ENCODE peak calls at places on chromosomes 5 and 9, in five cellular contexts. G is RCC 7860, T is KG1, R is MM.1S, X is heart left ventricle. S is an unnamed sample.

GRCh38 chr5:32190094-32190493 is 16.0 kb upstream of the GOLPH3 start:
- DNase-seq in X (no peak), T (no peak), G (no peak), R (no peak), S (no peak)

GRCh38 chr5:108259306-108259705 is 122.6 kb downstream of the FBXL17 start:
- DNase-seq in T (no peak), G (no peak), R (no peak), X (no peak), S (no peak)

GRCh38 chr9:122806661-122807060 is 6.7 kb downstream of the OR1K1 start:
- DNase-seq in G (no peak), T (no peak), R (no peak), X (no peak), S (no peak)

GRCh38 chr5:138655530-138656245 is 80.5 kb upstream of the HSPA9 start:
- DNase-seq in T (no peak), R (no peak), X (no peak), G (no peak), S (no peak)

GRCh38 chr5:112342364-112342763 is 76.7 kb downstream of the EPB41L4A start:
- DNase-seq in T (no peak), R (no peak), G (no peak), X (no peak), S (no peak)

GRCh38 chr5:1881273-1881586 is 1.5 kb downstream of the IRX4 start:
- DNase-seq in R (no peak), T (no peak), G (peak), X (no peak), S (no peak)

GRCh38 chr9:98333703-98334582 is 78.5 kb upstream of the TBC1D2 start:
- DNase-seq in X (no peak), R (no peak), T (no peak), G (peak), S (no peak)

GRCh38 chr9:33139421-33140228 is 27.5 kb downstream of the B4GALT1 start:
- DNase-seq in T (no peak), X (peak), R (no peak), G (peak), S (no peak)

GRCh38 chr5:66655395-66656324 is 59.5 kb downstream of the MAST4 start:
- DNase-seq in T (no peak), R (no peak), G (no peak), X (no peak), S (no peak)

GRCh38 chr5:132915681-132916080 is 42.2 kb downstream of the LEAP2 start:
- DNase-seq in G (no peak), R (peak), T (no peak), X (no peak), S (no peak)

GRCh38 chr9:4837126-4837767 is 44.5 kb downstream of the RCL1 start:
- DNase-seq in R (no peak), X (no peak), T (no peak), G (no peak), S (no peak)

GRCh38 chr5:176813587-176814312 is 3.4 kb downstream of the UNC5A start:
- DNase-seq in X (no peak), T (no peak), G (no peak), R (no peak), S (no peak)

GRCh38 chr9:36486933-36487481 is 85.7 kb upstream of the MELK start:
- DNase-seq in X (peak), G (peak), R (peak), T (peak), S (peak)

GRCh38 chr9:96107436-96107835 is 194.5 kb downstream of the HSD17B3 start:
- DNase-seq in R (no peak), G (no peak), X (no peak), T (no peak), S (no peak)

GRCh38 chr9:88258012-88258411 is 119.7 kb upstream of the SPATA31C2 start:
- DNase-seq in T (no peak), G (peak), R (no peak), X (no peak), S (no peak)